ENCODE peak calls at places on chromosomes 7 and 10, in four cellular contexts. H is mammary epithelial cell, Y is endothelial cell, O is HuH-7. M is an unnamed sample.

GRCh38 chr10:66307826-66308225 is 618.0 kb upstream of the LRRTM3 start:
- DNase-seq in Y (no peak), H (no peak), O (no peak), M (no peak)

GRCh38 chr10:1123972-1124371 is 67.8 kb downstream of the WDR37 start:
- DNase-seq in H (no peak), O (no peak), Y (no peak), M (no peak)

GRCh38 chr7:21941570-21942224 is 4.0 kb downstream of the CDCA7L start:
- DNase-seq in H (peak), Y (no peak), O (no peak), M (no peak)

GRCh38 chr7:55086413-55087201 is 67.8 kb downstream of the EGFR start:
- DNase-seq in O (no peak), H (peak), Y (no peak), M (no peak)

GRCh38 chr7:92645531-92646061 is 55.4 kb upstream of the FAM133B start:
- DNase-seq in O (no peak), H (peak), Y (peak), M (no peak)

GRCh38 chr7:42605381-42605780 is 306.5 kb downstream of the C7orf25 start:
- DNase-seq in H (peak), O (no peak), Y (no peak), M (no peak)

GRCh38 chr10:59631237-59631636 is 78.4 kb downstream of the SLC16A9 start:
- DNase-seq in O (no peak), H (no peak), Y (no peak), M (no peak)

GRCh38 chr10:129972145-129972965 is 8.3 kb upstream of the EBF3 start:
- DNase-seq in O (no peak), Y (peak), H (no peak), M (no peak)

GRCh38 chr7:102403563-102403962 is 7.4 kb downstream of the PRKRIP1 start:
- DNase-seq in O (no peak), H (no peak), Y (no peak), M (no peak)

GRCh38 chr10:132453470-132453861 is 56.5 kb downstream of the PWWP2B start:
- DNase-seq in Y (no peak), H (no peak), O (no peak), M (no peak)

GRCh38 chr7:123070702-123071286 is 75.3 kb upstream of the TAS2R16 start:
- DNase-seq in Y (no peak), O (peak), H (no peak), M (no peak)

GRCh38 chr10:121715076-121715475 is 116.8 kb upstream of the FGFR2 start:
- DNase-seq in O (no peak), Y (no peak), H (peak), M (no peak)

GRCh38 chr7:1536768-1537630 is 6.5 kb downstream of the MAFK start:
- DNase-seq in Y (peak), O (peak), H (peak), M (peak)

GRCh38 chr7:82762880-82763279 is 319.3 kb upstream of the CACNA2D1 start:
- DNase-seq in O (no peak), H (no peak), Y (no peak), M (no peak)

GRCh38 chr7:129796186-129796775 is 156.5 kb downstream of the UBE2H start:
- DNase-seq in O (no peak), Y (no peak), H (no peak), M (no peak)

GRCh38 chr10:86699541-86699940 is 31.2 kb downstream of the LDB3 start:
- DNase-seq in Y (no peak), H (no peak), O (no peak), M (no peak)

GRCh38 chr10:48400850-48401220 is 94.4 kb downstream of the MAPK8 start:
- DNase-seq in Y (no peak), H (peak), O (no peak), M (no peak)

GRCh38 chr7:132893560-132893959 is 188.3 kb downstream of the CHCHD3 start:
- DNase-seq in H (no peak), O (no peak), Y (no peak), M (no peak)

GRCh38 chr7:77482015-77482414 is 55.1 kb upstream of the PTPN12 start:
- DNase-seq in H (peak), O (peak), Y (no peak), M (no peak)

GRCh38 chr7:44223362-44224114 is 22.8 kb downstream of the YKT6 start:
- DNase-seq in Y (no peak), O (no peak), H (no peak), M (no peak)

GRCh38 chr7:128152721-128153120 is 88.4 kb upstream of the LEP start:
- DNase-seq in O (no peak), H (no peak), Y (no peak), M (no peak)

GRCh38 chr7:157692156-157693011 is 355.6 kb downstream of the DNAJB6 start:
- DNase-seq in O (no peak), Y (no peak), H (no peak), M (no peak)

GRCh38 chr7:37342665-37343471 is 105.8 kb downstream of the ELMO1 start:
- DNase-seq in Y (peak), O (no peak), H (peak), M (no peak)

GRCh38 chr7:128842674-128843641 is 12.8 kb downstream of the FLNC start:
- DNase-seq in Y (no peak), H (no peak), O (no peak), M (no peak)

GRCh38 chr10:102627141-102627445 is 17.2 kb upstream of the TRIM8 start:
- DNase-seq in H (no peak), Y (no peak), O (no peak), M (no peak)

GRCh38 chr10:16520900-16521299 is 779 bp downstream of the C1QL3 start:
- DNase-seq in H (peak), Y (peak), O (no peak), M (no peak)

GRCh38 chr7:152105205-152105604 is 79.7 kb downstream of the GALNT11 start:
- DNase-seq in H (no peak), O (no peak), Y (no peak), M (no peak)

GRCh38 chr7:139811106-139811505 is 18.0 kb upstream of the TBXAS1 start:
- DNase-seq in H (no peak), Y (no peak), O (no peak), M (no peak)

GRCh38 chr10:47244560-47245500 is 55.2 kb upstream of the GDF10 start:
- DNase-seq in H (no peak), Y (no peak), O (no peak), M (peak)

GRCh38 chr7:88184848-88185304 is 35.0 kb downstream of the SRI start:
- DNase-seq in H (peak), Y (no peak), O (no peak), M (peak)

M was measured in K562.